ENCODE peak calls at places on chromosomes 5 and 9, in eight cellular contexts. K is H1; I is mucosa of descending colon; B is body of pancreas; P is gastrocnemius medialis; V is cardiac muscle cell; M is psoas muscle; X is CD4-positive, alpha-beta T cell. H is an unnamed sample.

GRCh38 chr9:21710792-21711191 is 91.6 kb upstream of the MTAP start:
- DNase-seq in P (no peak), X (no peak), I (no peak), M (no peak), B (no peak), K (no peak), V (no peak), H (peak; percentile 9)

GRCh38 chr5:43941806-43942205 is 338.8 kb downstream of the NNT start:
- DNase-seq in P (no peak), X (no peak), V (no peak), M (no peak), I (no peak), B (no peak), K (no peak), H (no peak)

GRCh38 chr5:136062563-136063274 is 33.9 kb downstream of the TGFBI start:
- DNase-seq in M (no peak), X (no peak), B (peak; percentile 18), V (peak; percentile 27), I (no peak), P (no peak), K (no peak), H (peak; percentile 43)

GRCh38 chr5:139689631-139690384 is 41.7 kb downstream of the CXXC5 start:
- DNase-seq in M (no peak), V (no peak), I (peak; percentile 61), K (no peak), X (no peak), P (no peak), B (peak; percentile 90), H (peak; percentile 28)

GRCh38 chr9:33737811-33738606 is 57.4 kb upstream of the PRSS3 start:
- DNase-seq in I (peak; percentile 52), K (peak; percentile 65), B (peak; percentile 67), X (no peak), M (no peak), V (peak; percentile 78), P (no peak), H (no peak)

GRCh38 chr9:27261517-27262211 is 35.3 kb downstream of the EQTN start:
- DNase-seq in K (no peak), B (no peak), X (no peak), I (no peak), M (no peak), P (no peak), V (no peak), H (no peak)

GRCh38 chr9:1051286-1052118 is 1.3 kb downstream of the DMRT2 start:
- DNase-seq in X (no peak), K (peak; percentile 83), I (peak; percentile 85), P (peak; percentile 36), B (peak; percentile 57), V (peak; percentile 73), M (peak; percentile 83), H (no peak)

GRCh38 chr9:124480621-124480981 is 26.6 kb downstream of the NR5A1 start:
- DNase-seq in P (no peak), X (no peak), V (peak; percentile 72), I (peak; percentile 40), B (no peak), M (peak; percentile 15), K (peak; percentile 80), H (no peak)

GRCh38 chr5:167743685-167744084 is 547.8 kb upstream of the WWC1 start:
- DNase-seq in P (no peak), I (no peak), B (peak; percentile 37), V (no peak), K (no peak), X (no peak), M (no peak), H (no peak)

GRCh38 chr9:115295749-115296148 is 177.8 kb upstream of the TNC start:
- DNase-seq in P (no peak), K (no peak), X (no peak), V (no peak), I (no peak), M (no peak), B (no peak), H (no peak)

GRCh38 chr9:94639045-94639995 is at the start of gene FBP1:
- DNase-seq in X (peak; percentile 40), K (peak; percentile 74), P (no peak), V (peak; percentile 44), M (peak; percentile 72), B (peak; percentile 66), I (peak; percentile 83), H (peak; percentile 17)

GRCh38 chr5:171166766-171167165 is 142.3 kb upstream of the TLX3 start:
- DNase-seq in X (no peak), M (no peak), I (no peak), K (no peak), P (no peak), B (no peak), V (no peak), H (no peak)
- H3K9me3 ChIP-seq in X (no peaks in the 10 kb centered on the region), M (no peaks in the 10 kb centered on the region), I (no peaks in the 10 kb centered on the region), K (no peaks in the 10 kb centered on the region), P (no peaks in the 10 kb centered on the region), B (no peaks in the 10 kb centered on the region), V (no peaks in the 10 kb centered on the region), H (no peaks in the 10 kb centered on the region)

DNA sequence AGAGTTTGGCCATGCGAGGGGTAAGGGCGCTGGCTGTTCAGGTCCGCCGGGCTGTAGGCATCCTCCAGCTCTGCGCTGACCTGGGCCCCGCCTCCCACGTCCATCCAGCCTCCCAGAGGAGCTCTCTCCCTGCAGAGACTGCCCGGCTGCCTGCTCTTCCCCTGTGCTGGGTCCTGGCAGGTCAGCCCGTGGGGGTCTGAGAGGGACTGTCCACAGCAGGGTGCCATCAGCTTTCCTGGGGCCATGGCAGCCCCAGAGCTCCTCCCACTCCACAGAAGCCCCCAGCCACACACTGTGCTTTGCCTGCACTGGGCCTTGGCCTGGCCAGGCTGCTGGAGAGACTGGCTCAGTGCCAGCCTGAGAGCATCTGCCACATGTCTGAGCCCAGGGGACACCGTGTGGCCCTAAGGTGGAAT is 43.6 kb downstream of the SLC6A3 start:
- DNase-seq in M (peak; percentile 20), P (no peak), B (no peak), X (no peak), V (no peak), K (no peak), I (no peak), H (no peak)
- H3K9me3 ChIP-seq in M (no peaks in the 10 kb centered on the region), P (no peaks in the 10 kb centered on the region), B (no peaks in the 10 kb centered on the region), X (no peaks in the 10 kb centered on the region), V (no peaks in the 10 kb centered on the region), K (no peaks in the 10 kb centered on the region), I (no peaks in the 10 kb centered on the region), H (no peaks in the 10 kb centered on the region)

DNA sequence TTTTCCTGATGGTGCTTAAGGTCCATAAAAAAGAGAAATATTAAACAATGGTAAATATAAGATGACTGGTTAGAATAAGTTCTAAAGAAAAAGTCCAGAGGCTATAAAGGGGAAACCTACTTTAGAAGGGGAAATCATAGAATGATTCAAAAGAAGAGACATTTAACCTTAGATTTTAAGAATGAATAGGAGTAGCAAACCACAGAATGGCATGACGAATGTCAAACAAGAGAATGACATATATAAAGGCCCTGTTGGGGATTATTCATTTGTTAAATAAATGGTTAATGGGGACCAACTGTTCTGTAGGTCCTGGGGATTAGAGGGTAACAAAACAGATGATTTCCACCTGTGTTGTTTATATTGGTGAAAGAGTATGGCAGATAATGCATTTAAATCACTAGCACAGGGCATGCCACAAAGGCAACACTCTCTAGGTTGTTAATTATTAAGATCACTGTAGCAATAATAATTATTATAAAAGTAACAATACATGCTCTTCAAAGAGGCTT is 495.2 kb upstream of the GRIA1 start:
- DNase-seq in M (no peak), P (no peak), I (no peak), K (no peak), V (no peak), X (no peak), B (no peak), H (no peak)
- H3K9me3 ChIP-seq in M (no peaks in the 10 kb centered on the region), P (no peaks in the 10 kb centered on the region), I (peaks cover 2% of the 10 kb centered on the region), K (no peaks in the 10 kb centered on the region), V (no peaks in the 10 kb centered on the region), X (no peaks in the 10 kb centered on the region), B (no peaks in the 10 kb centered on the region), H (no peaks in the 10 kb centered on the region)

DNA sequence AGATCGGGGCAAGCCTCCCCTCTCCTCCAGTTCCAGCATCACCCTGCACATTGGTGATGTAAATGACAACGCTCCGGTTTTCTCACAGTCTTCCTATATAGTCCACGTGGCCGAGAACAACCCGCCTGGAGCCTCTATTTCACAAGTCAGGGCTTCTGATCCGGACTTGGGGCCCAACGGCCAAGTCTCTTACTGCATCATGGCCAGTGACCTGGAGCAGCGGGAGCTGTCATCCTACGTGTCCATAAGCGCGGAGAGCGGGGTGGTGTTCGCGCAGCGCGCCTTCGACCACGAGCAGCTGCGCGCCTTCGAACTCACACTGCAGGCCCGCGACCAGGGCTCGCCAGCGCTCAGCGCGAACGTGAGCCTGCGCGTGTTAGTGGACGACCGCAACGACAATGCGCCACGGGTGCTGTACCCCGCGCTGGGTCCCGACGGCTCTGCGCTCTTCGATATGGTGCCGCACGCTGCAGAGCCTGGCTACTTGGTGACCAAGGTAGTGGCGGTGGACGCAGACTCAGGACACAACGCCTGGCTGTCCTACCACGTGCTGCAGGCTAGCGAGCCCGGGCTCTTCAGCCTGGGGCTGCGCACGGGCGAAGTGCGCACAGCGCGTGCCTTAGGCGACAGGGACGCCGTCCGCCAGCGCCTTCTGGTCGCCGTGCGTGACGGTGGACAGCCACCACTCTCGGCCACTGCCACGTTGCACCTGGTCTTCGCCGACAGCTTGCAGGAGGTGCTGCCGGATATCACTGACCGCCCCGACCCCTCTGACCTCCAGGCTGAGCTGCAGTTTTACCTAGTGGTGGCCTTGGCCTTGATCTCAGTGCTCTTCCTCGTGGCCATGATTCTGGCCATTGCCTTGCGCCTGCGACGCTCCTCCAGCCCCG is 1.9 kb downstream of the PCDHGB4 start:
- DNase-seq in P (no peak), V (no peak), X (no peak), B (no peak), K (no peak), I (no peak), M (no peak), H (no peak)
- H3K9me3 ChIP-seq in P (peaks cover 5% of the 10 kb centered on the region), V (peaks cover 7% of the 10 kb centered on the region), X (peaks cover 70% of the 10 kb centered on the region), B (no peaks in the 10 kb centered on the region), K (peaks cover 54% of the 10 kb centered on the region), I (peaks cover 92% of the 10 kb centered on the region), M (no peaks in the 10 kb centered on the region), H (no peaks in the 10 kb centered on the region)

GRCh38 chr5:19104963-19105362 is 883.0 kb downstream of the CDH18 start:
- DNase-seq in P (no peak), I (no peak), V (no peak), M (no peak), B (no peak), K (no peak), X (no peak), H (no peak)
- H3K9me3 ChIP-seq in P (no peaks in the 10 kb centered on the region), I (no peaks in the 10 kb centered on the region), V (no peaks in the 10 kb centered on the region), M (no peaks in the 10 kb centered on the region), B (no peaks in the 10 kb centered on the region), K (no peaks in the 10 kb centered on the region), X (no peaks in the 10 kb centered on the region), H (no peaks in the 10 kb centered on the region)

GRCh38 chr5:12985142-12985541 is 959.3 kb downstream of the DNAH5 start:
- DNase-seq in V (no peak), P (no peak), X (no peak), M (no peak), I (no peak), B (no peak), K (no peak), H (no peak)
- H3K9me3 ChIP-seq in V (no peaks in the 10 kb centered on the region), P (no peaks in the 10 kb centered on the region), X (no peaks in the 10 kb centered on the region), M (no peaks in the 10 kb centered on the region), I (peaks cover 35% of the 10 kb centered on the region), B (no peaks in the 10 kb centered on the region), K (no peaks in the 10 kb centered on the region), H (peaks cover 5% of the 10 kb centered on the region)